ENCODE peak calls at places on chromosomes 4 and X, in six cellular contexts. I is fibroblast of villous mesenchyme, Z is IMR-90, N is suprapubic skin, L is astrocyte, O is nephron progenitor cell. Q is an unnamed sample.

GRCh38 chr4:16607241-16607640 is 291.2 kb downstream of the LDB2 start:
- DNase-seq in Z (no peak), I (no peak), N (no peak), O (no peak), L (no peak), Q (no peak)

GRCh38 chrX:107429090-107429489 is 20.4 kb upstream of the FRMPD3 start:
- DNase-seq in I (peak), L (no peak), N (no peak), Z (peak), O (peak), Q (peak)

GRCh38 chrX:133497356-133497755 is 82.1 kb upstream of the GPC4 start:
- DNase-seq in L (no peak), Z (no peak), I (no peak), O (no peak), N (no peak), Q (no peak)

GRCh38 chrX:58051346-58051745 is 141.1 kb upstream of the ZXDA start:
- DNase-seq in L (no peak), Z (no peak), I (no peak), O (no peak), N (no peak), Q (no peak)

GRCh38 chrX:14697453-14697852 is 168.1 kb downstream of the GLRA2 start:
- DNase-seq in Z (no peak), N (no peak), O (peak), I (peak), L (no peak), Q (peak)

GRCh38 chr4:164718817-164719216 is 35.1 kb upstream of the SMIM31 start:
- DNase-seq in I (no peak), Z (no peak), N (no peak), O (no peak), L (no peak), Q (no peak)

GRCh38 chr4:14294611-14295010 is 667.1 kb upstream of the BOD1L1 start:
- DNase-seq in N (no peak), O (no peak), L (peak), Z (peak), I (peak), Q (no peak)

GRCh38 chr4:157172011-157172410 is 48.5 kb upstream of the GRIA2 start:
- DNase-seq in I (peak), Z (peak), N (no peak), L (peak), O (no peak), Q (no peak)

GRCh38 chr4:152968806-152969394 is 32.8 kb downstream of the FHDC1 start:
- DNase-seq in O (no peak), I (peak), N (no peak), L (peak), Z (peak), Q (no peak)

GRCh38 chr4:8050555-8051206 is 107.9 kb downstream of the ABLIM2 start:
- DNase-seq in I (peak), L (peak), N (no peak), Z (peak), O (peak), Q (no peak)

GRCh38 chrX:12497832-12498591 is 293.2 kb upstream of the PRPS2 start:
- DNase-seq in I (no peak), Z (no peak), L (no peak), O (peak), N (no peak), Q (peak)

GRCh38 chr4:155967098-155967497 is 13.4 kb upstream of the CTSO start:
- DNase-seq in O (no peak), N (no peak), Z (peak), I (no peak), L (peak), Q (no peak)

GRCh38 chr4:60683953-60684352 is 516.2 kb upstream of the ADGRL3 start:
- DNase-seq in I (peak), O (no peak), N (no peak), Z (peak), L (peak), Q (no peak)

GRCh38 chr4:163755013-163755412 is 260.5 kb downstream of the TMA16 start:
- DNase-seq in O (no peak), N (no peak), I (peak), L (peak), Z (peak), Q (no peak)

GRCh38 chrX:318739-319578 is at the start of gene GTPBP6:
- DNase-seq in N (peak), Z (peak), O (peak), L (peak), I (peak), Q (peak)

GRCh38 chr4:186485621-186486062 is 69.7 kb downstream of the MTNR1A start:
- DNase-seq in I (no peak), N (no peak), Z (peak), O (peak), L (peak), Q (peak)

GRCh38 chr4:23058113-23058512 is 365.4 kb downstream of the GBA3 start:
- DNase-seq in N (no peak), O (no peak), L (no peak), I (no peak), Z (no peak), Q (no peak)

GRCh38 chr4:11175374-11175773 is 253.3 kb downstream of the HS3ST1 start:
- DNase-seq in I (no peak), N (no peak), L (no peak), Z (no peak), O (no peak), Q (no peak)

GRCh38 chrX:274904-275475 is 6.2 kb upstream of the PLCXD1 start:
- DNase-seq in O (peak), Z (no peak), N (no peak), I (peak), L (no peak), Q (peak)

GRCh38 chrX:154738013-154738738 is 12.7 kb downstream of the GAB3 start:
- DNase-seq in N (no peak), O (no peak), I (peak), L (peak), Z (peak), Q (no peak)

GRCh38 chr4:14301993-14302392 is 674.5 kb upstream of the BOD1L1 start:
- DNase-seq in O (no peak), L (no peak), N (no peak), Z (no peak), I (no peak), Q (no peak)

GRCh38 chr4:80471701-80472100 is 136.2 kb downstream of the CFAP299 start:
- DNase-seq in O (peak), N (no peak), Z (peak), L (peak), I (no peak), Q (no peak)

GRCh38 chrX:46978341-46979291 is 66.4 kb downstream of the JADE3 start:
- DNase-seq in L (peak), Z (peak), O (peak), I (peak), N (peak), Q (peak)

GRCh38 chr4:42397256-42397634 is at the start of gene SHISA3:
- DNase-seq in L (no peak), I (no peak), N (no peak), Z (no peak), O (no peak), Q (peak)

GRCh38 chr4:8580321-8581093 is at the start of gene GPR78:
- DNase-seq in O (peak), I (peak), N (no peak), Z (peak), L (peak), Q (peak)

GRCh38 chrX:65745427-65745826 is 78.0 kb downstream of the MSN start:
- DNase-seq in Z (no peak), O (no peak), N (no peak), I (no peak), L (no peak), Q (no peak)

GRCh38 chrX:65740909-65741308 is 73.5 kb downstream of the MSN start:
- DNase-seq in L (no peak), I (no peak), O (no peak), Z (no peak), N (no peak), Q (no peak)

GRCh38 chrX:65741823-65742222 is 74.4 kb downstream of the MSN start:
- DNase-seq in I (no peak), L (no peak), N (no peak), O (no peak), Z (no peak), Q (no peak)

GRCh38 chrX:65745992-65746391 is 78.5 kb downstream of the MSN start:
- DNase-seq in I (no peak), L (no peak), O (no peak), Z (no peak), N (no peak), Q (no peak)

DNA sequence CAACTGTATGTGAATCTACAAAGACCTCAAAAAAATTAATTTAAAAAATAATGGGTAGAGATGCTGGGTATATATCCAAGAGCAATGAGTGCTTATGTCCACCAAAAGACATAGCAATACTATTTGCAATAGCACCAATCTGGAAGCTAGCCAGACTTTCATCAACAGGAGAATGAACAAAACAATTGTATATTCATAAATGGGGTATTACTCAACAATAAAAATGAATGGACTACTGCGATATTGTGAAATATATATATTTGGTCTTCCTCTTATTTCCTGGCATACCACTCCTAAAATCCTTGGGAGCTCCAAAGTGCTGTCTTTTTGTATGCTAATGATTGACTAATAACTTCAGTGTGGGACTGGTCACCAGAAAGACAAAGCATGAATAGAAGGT is 77.5 kb downstream of the MSN start:
- DNase-seq in I (no peak), N (no peak), L (no peak), Z (peak), O (no peak), Q (no peak)
- TF ChIP-seq CTCF in I (no peak), N (no peak), L (no peak), Z (no peak), O (no peak), Q (no peak)

DNA sequence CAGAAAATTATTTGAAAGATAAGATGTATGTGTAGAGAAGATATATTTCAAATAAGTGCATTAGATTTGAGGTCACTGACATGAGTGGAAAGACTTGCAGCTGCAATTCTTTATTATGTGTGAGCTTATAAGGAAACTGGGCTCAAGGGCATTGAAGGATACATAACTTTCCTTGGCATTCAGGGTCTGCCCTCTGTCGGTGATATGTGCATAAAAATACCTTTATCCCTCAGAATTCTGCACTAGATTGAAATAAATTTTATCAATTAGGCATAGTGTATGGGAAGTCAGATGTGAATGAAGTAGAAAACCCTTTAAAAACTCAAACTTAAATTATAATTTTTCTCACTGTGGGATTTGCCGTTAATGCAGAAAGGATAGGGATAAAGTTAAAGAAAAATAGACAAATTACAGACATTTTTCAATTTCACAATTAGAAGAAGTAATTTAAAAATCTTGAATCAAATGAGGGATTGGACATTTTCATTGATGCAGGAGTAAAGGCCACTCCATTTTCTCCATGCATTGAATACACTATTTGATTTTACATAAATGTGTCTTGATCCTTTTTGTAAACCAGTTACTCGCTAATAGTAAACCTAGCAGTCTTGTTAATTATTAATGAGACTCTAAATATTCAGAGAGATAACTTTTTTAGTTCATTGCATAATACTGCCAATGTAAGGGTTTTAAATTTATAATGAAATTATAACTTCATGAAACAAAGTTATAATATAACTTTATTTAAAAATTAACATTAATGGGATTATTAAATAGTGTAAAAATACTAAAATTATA is 21.0 kb upstream of the ETNPPL start:
- DNase-seq in I (no peak), N (no peak), L (no peak), Z (no peak), O (no peak), Q (no peak)
- TF ChIP-seq CTCF in I (peak), N (no peak), L (peak), Z (no peak), O (no peak), Q (no peak)

GRCh38 chr4:6409381-6409780 is 63.0 kb downstream of the PPP2R2C start:
- DNase-seq in O (no peak), I (no peak), N (no peak), Z (no peak), L (no peak), Q (no peak)

GRCh38 chr4:6410078-6410477 is 62.3 kb downstream of the PPP2R2C start:
- DNase-seq in I (no peak), N (no peak), Z (no peak), L (no peak), O (peak), Q (no peak)

GRCh38 chr4:6414578-6414977 is 57.8 kb downstream of the PPP2R2C start:
- DNase-seq in I (no peak), L (no peak), O (no peak), N (no peak), Z (no peak), Q (no peak)

GRCh38 chr4:6408263-6408662 is 64.2 kb downstream of the PPP2R2C start:
- DNase-seq in L (no peak), O (no peak), Z (no peak), N (no peak), I (no peak), Q (no peak)

DNA sequence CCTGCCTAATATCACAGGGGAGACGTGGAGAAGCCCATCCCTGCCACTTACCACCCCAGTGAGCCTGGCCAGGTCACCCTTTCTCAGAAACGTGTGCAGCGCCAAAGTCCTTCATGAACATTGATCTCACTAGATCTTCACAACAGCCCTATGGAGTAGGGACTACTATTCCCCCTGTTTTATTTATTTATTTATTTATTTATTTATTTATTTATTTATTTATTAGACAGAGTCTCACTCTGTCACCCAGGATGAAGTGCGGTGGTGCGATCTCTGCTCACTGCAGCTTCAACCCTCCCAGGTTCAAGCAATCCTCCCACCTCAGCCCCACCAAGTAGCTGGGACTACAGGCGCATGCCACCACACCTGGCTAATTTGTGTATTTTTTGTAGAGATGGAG is 61.8 kb downstream of the PPP2R2C start:
- DNase-seq in I (no peak), L (no peak), O (no peak), N (no peak), Z (no peak), Q (no peak)
- TF ChIP-seq CTCF in I (no peak), L (no peak), O (no peak), N (no peak), Z (no peak), Q (no peak)

GRCh38 chr4:159193256-159193655 is 90.4 kb downstream of the RAPGEF2 start:
- DNase-seq in N (no peak), Z (no peak), O (no peak), I (peak), L (no peak), Q (no peak)

GRCh38 chr4:159190646-159191045 is 87.8 kb downstream of the RAPGEF2 start:
- DNase-seq in L (no peak), N (no peak), O (no peak), Z (no peak), I (no peak), Q (no peak)

GRCh38 chr4:159195400-159195799 is 92.5 kb downstream of the RAPGEF2 start:
- DNase-seq in O (no peak), L (no peak), Z (no peak), N (no peak), I (no peak), Q (no peak)

GRCh38 chr4:159188646-159189045 is 85.8 kb downstream of the RAPGEF2 start:
- DNase-seq in Z (no peak), I (no peak), O (no peak), N (no peak), L (no peak), Q (no peak)

DNA sequence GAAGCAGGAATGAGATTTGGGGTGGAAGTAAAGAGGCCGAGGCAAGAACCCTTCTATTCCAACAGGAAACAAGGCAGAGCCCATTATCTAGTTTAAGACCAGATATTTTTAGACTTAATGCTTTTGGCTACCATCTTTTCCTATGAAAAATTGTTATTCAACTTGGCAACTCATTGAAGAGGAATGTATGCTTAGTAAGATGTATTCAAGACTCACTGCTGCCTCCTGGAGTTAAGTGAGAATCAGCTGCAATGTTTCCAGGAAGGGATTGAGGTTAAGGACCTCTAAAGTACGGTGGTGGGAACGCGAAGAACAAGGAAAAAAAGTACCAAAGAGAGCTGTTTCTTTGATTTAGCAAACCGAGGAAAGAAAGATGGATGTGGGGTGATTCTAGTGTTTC is 89.1 kb downstream of the RAPGEF2 start:
- DNase-seq in I (peak), L (peak), O (no peak), Z (peak), N (no peak), Q (no peak)
- TF ChIP-seq CTCF in I (peak), L (peak), O (peak), Z (peak), N (no peak), Q (peak)

Q was measured in endothelial cell.